ENCODE peak calls at places on chromosomes 12 and 14, in seven cellular contexts. H, W, S, R, F, B and X are unnamed samples.

GRCh38 chr14:68730811-68731425 is 61.9 kb downstream of the ZFP36L1 start:
- DNase-seq in H (no peak), W (no peak), S (no peak), R (no peak), F (no peak), B (no peak), X (peak)

GRCh38 chr12:93733358-93733757 is 56.2 kb downstream of the CRADD start:
- DNase-seq in H (no peak), W (no peak), S (no peak), R (no peak), F (no peak), B (peak), X (no peak)

GRCh38 chr14:63203618-63204406 is 431 bp upstream of the RHOJ start:
- DNase-seq in H (peak), W (peak), S (no peak), R (peak), F (peak), B (peak), X (peak)

GRCh38 chr12:65638324-65638723 is 186.0 kb upstream of the HMGA2 start:
- DNase-seq in H (no peak), W (no peak), S (no peak), R (no peak), F (peak), B (no peak), X (peak)

GRCh38 chr14:67574806-67575205 is 25.3 kb downstream of the PIGH start:
- DNase-seq in H (peak), W (no peak), S (no peak), R (no peak), F (no peak), B (no peak), X (no peak)

GRCh38 chr12:68264175-68264863 is 10.9 kb upstream of the IL22 start:
- DNase-seq in H (no peak), W (no peak), S (no peak), R (no peak), F (no peak), B (no peak), X (no peak)

GRCh38 chr12:13981296-13981962 is at the start of gene GRIN2B:
- DNase-seq in H (no peak), W (no peak), S (no peak), R (no peak), F (peak), B (no peak), X (no peak)

GRCh38 chr14:46574236-46574970 is 77.2 kb downstream of the RPL10L start:
- DNase-seq in H (no peak), W (no peak), S (no peak), R (no peak), F (no peak), B (no peak), X (peak)

GRCh38 chr12:4954632-4955354 is 45.1 kb downstream of the KCNA1 start:
- DNase-seq in H (no peak), W (no peak), S (no peak), R (no peak), F (peak), B (no peak), X (no peak)

GRCh38 chr12:51855586-51856428 is 7.3 kb upstream of the FIGNL2 start:
- DNase-seq in H (no peak), W (no peak), S (no peak), R (no peak), F (no peak), B (peak), X (no peak)

GRCh38 chr12:109863961-109864712 is 16.2 kb downstream of the GLTP start:
- DNase-seq in H (no peak), W (no peak), S (no peak), R (peak), F (no peak), B (no peak), X (peak)

GRCh38 chr12:24227550-24227949 is 278.1 kb upstream of the SOX5 start:
- DNase-seq in H (no peak), W (no peak), S (no peak), R (no peak), F (no peak), B (no peak), X (no peak)

GRCh38 chr12:51028126-51028810 is 2.1 kb upstream of the SLC11A2 start:
- DNase-seq in H (no peak), W (no peak), S (no peak), R (peak), F (peak), B (no peak), X (peak)

GRCh38 chr12:123905319-123905925 is 67.2 kb downstream of the CCDC92 start:
- DNase-seq in H (no peak), W (peak), S (peak), R (peak), F (peak), B (peak), X (peak)

GRCh38 chr14:20476795-20477194 is 7.6 kb downstream of the PNP start:
- DNase-seq in H (no peak), W (no peak), S (no peak), R (no peak), F (no peak), B (no peak), X (no peak)

DNA sequence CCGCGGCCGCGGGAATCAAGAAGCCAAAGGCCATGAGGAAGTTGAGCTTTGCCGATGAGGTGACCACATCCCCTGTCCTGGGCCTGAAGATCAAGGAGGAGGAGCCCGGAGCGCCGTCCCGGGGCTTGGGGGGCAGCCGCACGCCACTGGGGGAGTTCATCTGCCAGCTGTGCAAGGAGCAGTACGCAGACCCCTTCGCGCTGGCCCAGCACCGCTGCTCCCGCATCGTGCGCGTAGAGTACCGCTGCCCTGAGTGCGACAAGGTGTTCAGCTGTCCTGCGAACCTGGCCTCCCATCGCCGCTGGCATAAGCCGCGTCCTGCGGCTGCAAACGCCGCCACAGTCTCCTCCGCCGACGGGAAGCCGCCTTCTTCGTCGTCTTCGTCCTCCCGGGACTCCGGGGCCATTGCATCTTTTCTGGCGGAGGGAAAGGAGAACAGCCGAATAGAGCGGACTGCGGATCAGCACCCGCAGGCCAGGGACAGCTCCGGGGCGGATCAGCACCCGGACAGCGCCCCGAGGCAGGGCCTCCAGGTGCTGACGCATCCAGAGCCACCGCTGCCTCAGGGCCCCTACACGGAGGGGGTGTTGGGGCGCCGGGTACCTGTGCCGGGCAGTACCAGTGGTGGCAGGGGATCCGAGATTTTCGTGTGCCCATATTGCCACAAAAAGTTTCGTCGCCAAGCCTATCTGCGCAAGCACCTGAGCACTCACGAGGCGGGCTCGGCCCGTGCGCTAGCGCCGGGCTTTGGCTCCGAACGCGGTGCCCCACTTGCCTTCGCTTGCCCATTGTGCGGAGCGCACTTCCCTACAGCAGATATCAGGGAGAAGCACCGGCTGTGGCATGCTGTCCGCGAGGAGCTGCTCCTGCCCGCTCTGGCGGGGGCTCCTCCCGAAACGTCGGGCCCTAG is 1.2 kb downstream of the INSM2 start:
- DNase-seq in H (peak), W (peak), S (no peak), R (peak), F (peak), B (peak), X (peak)
- H3K4me3 ChIP-seq in H (peak), W (no peak), S (no peak), R (peak), F (peak), B (peak), X (peak)

GRCh38 chr12:7374423-7375144 is 69.4 kb downstream of the CD163L1 start:
- DNase-seq in H (no peak), W (no peak), S (no peak), R (peak), F (peak), B (no peak), X (peak)
- H3K27ac ChIP-seq in H (no peak), W (no peak), S (no peak), R (no peak), F (no peak), B (no peak), X (no peak)

DNA sequence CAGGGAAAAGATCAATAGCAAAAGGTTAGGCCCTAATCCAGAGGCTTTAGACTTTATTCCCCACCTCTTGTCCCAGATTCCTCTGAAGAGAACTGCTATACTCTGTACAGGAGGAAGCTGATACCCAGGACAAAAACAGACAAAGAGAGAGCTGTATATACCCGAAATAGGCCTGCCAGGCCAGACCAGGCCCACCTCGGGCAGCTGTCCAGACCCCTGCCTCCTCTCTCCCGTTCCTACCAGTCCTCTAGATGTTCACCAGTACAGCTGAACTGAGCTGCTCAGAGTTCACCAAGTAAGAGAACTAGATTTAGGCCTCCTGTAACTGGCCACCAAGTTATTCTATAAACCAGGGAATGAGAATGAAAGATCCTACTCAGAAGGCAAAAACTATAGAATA is 4.7 kb downstream of the CHD4 start:
- DNase-seq in H (no peak), W (no peak), S (no peak), R (no peak), F (no peak), B (no peak), X (no peak)
- H3K4me3 ChIP-seq in H (peak), W (no peak), S (peak), R (no peak), F (no peak), B (no peak), X (no peak)

GRCh38 chr12:54034784-54035310 is 2.0 kb downstream of the HOXC5 start:
- DNase-seq in H (peak), W (peak), S (no peak), R (no peak), F (no peak), B (no peak), X (no peak)

GRCh38 chr12:54036620-54037359 is 3.9 kb downstream of the HOXC5 start:
- DNase-seq in H (peak), W (no peak), S (no peak), R (no peak), F (peak), B (no peak), X (peak)

GRCh38 chr12:54037360-54038259 is 4.8 kb downstream of the HOXC5 start:
- DNase-seq in H (no peak), W (no peak), S (no peak), R (no peak), F (peak), B (no peak), X (peak)

GRCh38 chr12:54033980-54034783 is 1.3 kb downstream of the HOXC5 start:
- DNase-seq in H (peak), W (peak), S (no peak), R (no peak), F (no peak), B (no peak), X (no peak)

DNA sequence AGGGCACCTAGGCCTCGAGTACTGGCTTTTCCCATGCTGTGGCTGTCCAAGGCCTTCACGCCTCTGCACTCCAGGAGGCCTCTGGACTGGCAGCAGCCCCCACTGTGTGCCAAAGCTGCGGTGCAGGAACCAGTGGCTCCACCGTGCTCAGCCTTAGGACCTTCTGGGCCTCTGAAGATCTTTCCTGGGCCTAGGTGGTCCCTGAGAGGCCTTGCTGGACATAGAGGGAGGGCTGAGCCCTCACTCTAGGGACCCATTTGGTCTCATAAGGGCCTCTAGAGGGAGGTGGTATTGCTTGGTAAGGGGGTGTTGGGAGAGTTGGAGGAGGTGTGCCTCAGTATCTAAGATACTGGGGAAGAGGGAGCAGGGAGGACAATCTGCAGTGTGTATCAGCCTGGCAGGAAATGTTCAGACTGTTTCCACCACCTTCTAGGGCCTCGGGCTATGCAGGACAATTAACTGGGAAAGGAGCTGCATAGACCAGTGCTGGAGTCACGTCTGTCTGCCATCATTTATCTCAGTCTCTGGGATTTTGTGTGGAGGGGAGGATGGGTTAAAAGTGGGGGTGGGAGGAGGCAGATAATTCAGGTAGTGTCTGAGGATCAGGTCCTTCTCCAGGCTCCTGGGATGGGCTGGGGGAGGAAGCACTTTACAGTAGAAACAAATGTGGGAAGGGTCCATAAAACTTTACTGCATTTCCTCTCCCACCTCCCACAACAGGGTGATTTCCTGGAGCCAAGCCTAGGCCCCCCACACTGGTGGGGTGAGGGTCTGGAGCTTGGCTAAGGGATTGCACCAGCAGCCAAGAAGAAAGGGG is 2.9 kb downstream of the HOXC5 start:
- DNase-seq in H (no peak), W (peak), S (no peak), R (no peak), F (no peak), B (no peak), X (no peak)
- H3K27ac ChIP-seq in H (peak), W (no peak), S (no peak), R (no peak), F (peak), B (no peak), X (no peak)